ENCODE peak calls at places on chromosomes 11 and 22, in four cellular contexts. One of them, this sample, is unnamed.

GRCh38 chr22:17968126-17968525 is 56.2 kb downstream of the MICAL3 start:
- DNase-seq in mammary epithelial cell: no peak
- DNase-seq in PC-3: no peak
- DNase-seq in CD8-positive, alpha-beta memory T cell: no peak
- DNase-seq in this sample: no peak

GRCh38 chr11:61489833-61490585 is 18.5 kb upstream of the LRRC10B start:
- DNase-seq in mammary epithelial cell: no peak
- DNase-seq in PC-3: peak
- DNase-seq in CD8-positive, alpha-beta memory T cell: no peak
- DNase-seq in this sample: peak

GRCh38 chr22:37226514-37226913 is 14.2 kb upstream of the SSTR3 start:
- DNase-seq in mammary epithelial cell: no peak
- DNase-seq in PC-3: no peak
- DNase-seq in CD8-positive, alpha-beta memory T cell: no peak
- DNase-seq in this sample: no peak

GRCh38 chr11:64120951-64121569 is 44.9 kb downstream of the MACROD1 start:
- DNase-seq in mammary epithelial cell: peak
- DNase-seq in PC-3: no peak
- DNase-seq in CD8-positive, alpha-beta memory T cell: no peak
- DNase-seq in this sample: peak

GRCh38 chr11:79440451-79441158 is at the start of gene TENM4:
- DNase-seq in mammary epithelial cell: peak
- DNase-seq in PC-3: peak
- DNase-seq in CD8-positive, alpha-beta memory T cell: no peak
- DNase-seq in this sample: peak

GRCh38 chr11:121929581-121929980 is 186.4 kb downstream of the BLID start:
- DNase-seq in mammary epithelial cell: no peak
- DNase-seq in PC-3: peak
- DNase-seq in CD8-positive, alpha-beta memory T cell: no peak
- DNase-seq in this sample: peak

GRCh38 chr11:36699271-36699670 is 101.2 kb upstream of the RAG2 start:
- DNase-seq in mammary epithelial cell: peak
- DNase-seq in PC-3: no peak
- DNase-seq in CD8-positive, alpha-beta memory T cell: no peak
- DNase-seq in this sample: no peak

GRCh38 chr22:39577361-39577760 is 6.8 kb downstream of the CACNA1I start:
- DNase-seq in mammary epithelial cell: no peak
- DNase-seq in PC-3: no peak
- DNase-seq in CD8-positive, alpha-beta memory T cell: no peak
- DNase-seq in this sample: no peak

GRCh38 chr11:134170177-134170908 is 53.4 kb downstream of the NCAPD3 start:
- DNase-seq in mammary epithelial cell: no peak
- DNase-seq in PC-3: peak
- DNase-seq in CD8-positive, alpha-beta memory T cell: no peak
- DNase-seq in this sample: no peak

GRCh38 chr22:33838644-33839043 is 81.6 kb downstream of the LARGE1 start:
- DNase-seq in mammary epithelial cell: no peak
- DNase-seq in PC-3: no peak
- DNase-seq in CD8-positive, alpha-beta memory T cell: no peak
- DNase-seq in this sample: no peak

GRCh38 chr11:71301858-71302533 is 49.6 kb upstream of the SHANK2 start:
- DNase-seq in mammary epithelial cell: no peak
- DNase-seq in PC-3: no peak
- DNase-seq in CD8-positive, alpha-beta memory T cell: no peak
- DNase-seq in this sample: no peak

GRCh38 chr11:130553306-130553705 is 104.9 kb downstream of the ADAMTS15 start:
- DNase-seq in mammary epithelial cell: no peak
- DNase-seq in PC-3: no peak
- DNase-seq in CD8-positive, alpha-beta memory T cell: no peak
- DNase-seq in this sample: no peak

GRCh38 chr22:47802446-47802845 is 1040.0 kb downstream of the TBC1D22A start:
- DNase-seq in mammary epithelial cell: no peak
- DNase-seq in PC-3: no peak
- DNase-seq in CD8-positive, alpha-beta memory T cell: no peak
- DNase-seq in this sample: no peak

DNA sequence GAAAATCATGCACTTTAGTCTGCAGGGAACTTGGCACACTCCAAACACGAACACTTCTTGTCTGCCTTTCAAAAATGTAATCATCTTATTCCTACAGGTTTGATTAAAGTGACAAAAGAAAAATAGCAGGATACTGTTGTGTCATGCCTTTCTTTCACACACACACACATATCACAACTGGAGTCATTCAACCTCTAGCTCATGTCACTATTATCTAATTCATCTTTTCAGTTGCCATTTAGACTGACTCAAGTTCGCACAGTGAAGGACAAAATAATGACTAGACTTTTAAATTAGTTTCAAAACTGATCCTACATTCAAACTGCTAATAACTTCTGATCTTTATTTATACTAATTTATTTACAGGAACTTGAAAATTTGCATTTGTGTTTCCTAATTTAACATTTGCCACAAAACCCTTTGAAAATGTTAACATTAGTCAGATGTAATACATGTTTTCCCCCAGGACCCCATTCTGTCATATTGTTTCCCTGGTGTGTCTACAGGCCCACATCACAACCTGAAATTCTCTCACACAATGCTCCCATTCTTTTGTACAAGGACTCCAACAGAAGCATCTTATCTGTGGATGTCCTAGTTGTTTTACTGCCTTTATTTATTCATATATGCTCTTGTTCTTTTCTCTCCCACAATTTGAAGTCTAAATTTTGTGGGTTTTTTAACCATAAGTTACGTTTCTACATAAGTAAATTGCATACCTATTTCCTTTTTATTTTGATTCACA is 171.1 kb downstream of the GRIA4 start:
- DNase-seq in mammary epithelial cell: no peak
- DNase-seq in PC-3: no peak
- DNase-seq in CD8-positive, alpha-beta memory T cell: no peak
- DNase-seq in this sample: no peak
- H3K4me3 ChIP-seq in mammary epithelial cell: no peak
- H3K4me3 ChIP-seq in PC-3: no peak
- H3K4me3 ChIP-seq in CD8-positive, alpha-beta memory T cell: no peak
- H3K4me3 ChIP-seq in this sample: no peak

GRCh38 chr11:87228820-87229219 is 191.1 kb downstream of the TMEM135 start:
- DNase-seq in mammary epithelial cell: no peak
- DNase-seq in PC-3: peak
- DNase-seq in CD8-positive, alpha-beta memory T cell: no peak
- DNase-seq in this sample: no peak
- H3K4me3 ChIP-seq in mammary epithelial cell: no peak
- H3K4me3 ChIP-seq in PC-3: no peak
- H3K4me3 ChIP-seq in CD8-positive, alpha-beta memory T cell: no peak
- H3K4me3 ChIP-seq in this sample: no peak

GRCh38 chr11:75555079-75555811 is 6.8 kb upstream of the SERPINH1 start:
- DNase-seq in mammary epithelial cell: no peak
- DNase-seq in PC-3: no peak
- DNase-seq in CD8-positive, alpha-beta memory T cell: no peak
- DNase-seq in this sample: no peak
- H3K4me3 ChIP-seq in mammary epithelial cell: no peak
- H3K4me3 ChIP-seq in PC-3: no peak
- H3K4me3 ChIP-seq in CD8-positive, alpha-beta memory T cell: no peak
- H3K4me3 ChIP-seq in this sample: no peak

GRCh38 chr11:72326151-72326842 is 82.3 kb upstream of the PHOX2A start:
- DNase-seq in mammary epithelial cell: peak
- DNase-seq in PC-3: peak
- DNase-seq in CD8-positive, alpha-beta memory T cell: no peak
- DNase-seq in this sample: no peak
- H3K4me3 ChIP-seq in mammary epithelial cell: no peak
- H3K4me3 ChIP-seq in PC-3: no peak
- H3K4me3 ChIP-seq in CD8-positive, alpha-beta memory T cell: no peak
- H3K4me3 ChIP-seq in this sample: no peak

This sample was measured in cardiac muscle cell.